ENCODE peak calls at places on chromosomes 4 and X, in ten cellular contexts. I is caudate nucleus, Q is HL-60, A is lower leg skin, P is EH, F is WERI-Rb-1, X is left ventricle myocardium superior, K is fibroblast of mammary gland, T is cardiac fibroblast, B is M059J. N is an unnamed sample.
A peak's percentile ranks its signal among the peaks of the same experiment; 100 is the strongest.

GRCh38 chr4:96103086-96103485 is 263.2 kb downstream of the PDHA2 start:
- DNase-seq in I (no peak), Q (no peak), A (no peak), P (no peak), F (no peak), X (no peak), K (no peak), T (peak; percentile 87), B (no peak), N (no peak)

GRCh38 chrX:85963736-85964135 is 83.6 kb downstream of the CHM start:
- DNase-seq in I (no peak), Q (no peak), A (no peak), P (peak; percentile 75), F (no peak), X (no peak), K (peak; percentile 80), T (peak; percentile 70), B (peak; percentile 62), N (peak; percentile 82)

GRCh38 chr4:15238720-15239119 is 189.1 kb upstream of the C1QTNF7 start:
- DNase-seq in I (no peak), Q (no peak), A (no peak), P (peak; percentile 62), F (peak; percentile 58), X (no peak), K (peak; percentile 64), T (peak; percentile 67), B (peak; percentile 50), N (peak; percentile 42)

GRCh38 chr4:85733798-85734197 is 258.8 kb downstream of the ARHGAP24 start:
- DNase-seq in I (no peak), Q (no peak), A (no peak), P (no peak), F (no peak), X (no peak), K (no peak), T (no peak), B (no peak), N (no peak)

GRCh38 chr4:17265653-17266052 is 246.2 kb downstream of the QDPR start:
- DNase-seq in I (no peak), Q (no peak), A (no peak), P (no peak), F (no peak), X (no peak), K (no peak), T (no peak), B (no peak), N (no peak)

GRCh38 chr4:177441061-177441802 is 1.0 kb downstream of the AGA start:
- DNase-seq in I (no peak), Q (peak; percentile 52), A (no peak), P (peak; percentile 42), F (no peak), X (no peak), K (peak; percentile 6), T (peak; percentile 35), B (no peak), N (peak; percentile 38)

GRCh38 chr4:101332424-101332823 is 14.9 kb downstream of the PPP3CA start:
- DNase-seq in I (no peak), Q (no peak), A (no peak), P (peak; percentile 21), F (no peak), X (no peak), K (peak; percentile 14), T (no peak), B (no peak), N (no peak)

GRCh38 chr4:169100656-169101055 is 90.6 kb upstream of the CBR4 start:
- DNase-seq in I (no peak), Q (no peak), A (no peak), P (no peak), F (peak; percentile 85), X (no peak), K (no peak), T (no peak), B (no peak), N (peak; percentile 51)

GRCh38 chr4:46937493-46937892 is 28.4 kb upstream of the COX7B2 start:
- DNase-seq in I (no peak), Q (no peak), A (no peak), P (peak; percentile 1), F (no peak), X (no peak), K (peak; percentile 1), T (peak; percentile 2), B (no peak), N (peak; percentile 11)

GRCh38 chr4:7775396-7775795 is 164.3 kb downstream of the AFAP1 start:
- DNase-seq in I (no peak), Q (no peak), A (no peak), P (no peak), F (no peak), X (no peak), K (no peak), T (no peak), B (no peak), N (no peak)

GRCh38 chr4:114077610-114078009 is 98.2 kb upstream of the ARSJ start:
- DNase-seq in I (no peak), Q (no peak), A (no peak), P (peak; percentile 98), F (no peak), X (no peak), K (peak; percentile 95), T (peak; percentile 51), B (peak; percentile 92), N (peak; percentile 86)

GRCh38 chr4:76074468-76074867 is at the start of gene ART3:
- DNase-seq in I (no peak), Q (no peak), A (no peak), P (no peak), F (no peak), X (no peak), K (no peak), T (no peak), B (no peak), N (no peak)

GRCh38 chrX:20221902-20222301 is 44.8 kb downstream of the RPS6KA3 start:
- DNase-seq in I (no peak), Q (no peak), A (no peak), P (peak; percentile 33), F (no peak), X (no peak), K (peak; percentile 35), T (peak; percentile 14), B (no peak), N (peak; percentile 39)

GRCh38 chr4:72900952-72901351 is 168.6 kb downstream of the COX18 start:
- DNase-seq in I (no peak), Q (no peak), A (no peak), P (peak; percentile 72), F (peak; percentile 11), X (no peak), K (peak; percentile 45), T (peak; percentile 10), B (no peak), N (no peak)

GRCh38 chrX:55342533-55343501 is 78.1 kb upstream of the PAGE3 start:
- DNase-seq in I (no peak), Q (no peak), A (no peak), P (peak; percentile 23), F (peak; percentile 28), X (no peak), K (peak; percentile 2), T (peak; percentile 11), B (peak; percentile 34), N (peak; percentile 4)

GRCh38 chrX:72487661-72488060 is 85.0 kb downstream of the HDAC8 start:
- DNase-seq in I (no peak), Q (no peak), A (no peak), P (no peak), F (no peak), X (no peak), K (no peak), T (no peak), B (no peak), N (no peak)

GRCh38 chr4:10099521-10100325 is 16.9 kb downstream of the WDR1 start:
- DNase-seq in I (no peak), Q (no peak), A (no peak), P (no peak), F (peak; percentile 83), X (no peak), K (no peak), T (no peak), B (no peak), N (no peak)

GRCh38 chr4:145182212-145182611 is 1.8 kb upstream of the OTUD4 start:
- DNase-seq in I (no peak), Q (no peak), A (no peak), P (no peak), F (no peak), X (no peak), K (no peak), T (no peak), B (no peak), N (no peak)

GRCh38 chr4:155489261-155489660 is 112.5 kb upstream of the MAP9 start:
- DNase-seq in I (no peak), Q (no peak), A (no peak), P (no peak), F (no peak), X (no peak), K (peak; percentile 6), T (no peak), B (no peak), N (no peak)

GRCh38 chrX:119870626-119871131 is 854 bp downstream of the RNF113A start:
- DNase-seq in I (no peak), Q (peak; percentile 18), A (no peak), P (peak; percentile 62), F (no peak), X (no peak), K (no peak), T (peak; percentile 15), B (peak; percentile 55), N (peak; percentile 11)

GRCh38 chr4:137156054-137156453 is 376.2 kb downstream of the PCDH18 start:
- DNase-seq in I (no peak), Q (no peak), A (no peak), P (peak; percentile 91), F (no peak), X (no peak), K (peak; percentile 91), T (peak; percentile 64), B (peak; percentile 33), N (peak; percentile 28)

GRCh38 chr4:67871867-67872266 is 11.9 kb downstream of the TMPRSS11D start:
- DNase-seq in I (no peak), Q (no peak), A (no peak), P (peak; percentile 62), F (no peak), X (no peak), K (peak; percentile 72), T (peak; percentile 69), B (peak; percentile 56), N (peak; percentile 69)

GRCh38 chrX:45851434-45851991 is 650.8 kb upstream of the DIPK2B start:
- DNase-seq in I (no peak), Q (no peak), A (no peak), P (peak; percentile 22), F (peak; percentile 43), X (peak; percentile 26), K (no peak), T (no peak), B (peak; percentile 70), N (peak; percentile 38)